ENCODE peak calls at places on chromosomes 6 and 20, in ten cellular contexts. A, J, I, M, X, Y, C, U, D and S are unnamed samples.

GRCh38 chr6:160421854-160422253 is 73.7 kb downstream of the SLC22A3 start:
- DNase-seq in A (peak), J (no peak), I (no peak), M (peak), X (peak), Y (peak), C (no peak), U (no peak), D (peak), S (no peak)

GRCh38 chr6:150596439-150596838 is 3.2 kb upstream of the PLEKHG1 start:
- DNase-seq in A (no peak), J (no peak), I (no peak), M (no peak), X (no peak), Y (no peak), C (peak), U (no peak), D (no peak), S (no peak)

GRCh38 chr20:37200926-37201826 is 21.8 kb upstream of the MROH8 start:
- DNase-seq in A (peak), J (no peak), I (no peak), M (no peak), X (no peak), Y (no peak), C (no peak), U (no peak), D (no peak), S (no peak)

GRCh38 chr20:41004561-41005360 is 23.9 kb upstream of the TOP1 start:
- DNase-seq in A (peak), J (no peak), I (peak), M (peak), X (peak), Y (no peak), C (no peak), U (peak), D (no peak), S (no peak)

GRCh38 chr20:49899551-49900383 is 15.6 kb downstream of the SPATA2 start:
- DNase-seq in A (no peak), J (no peak), I (no peak), M (no peak), X (peak), Y (no peak), C (no peak), U (no peak), D (no peak), S (no peak)

GRCh38 chr6:169117663-169118062 is 136.0 kb downstream of the THBS2 start:
- DNase-seq in A (no peak), J (no peak), I (no peak), M (no peak), X (no peak), Y (no peak), C (no peak), U (no peak), D (no peak), S (no peak)

GRCh38 chr20:57708694-57709673 is 831 bp downstream of the PMEPA1 start:
- DNase-seq in A (no peak), J (no peak), I (no peak), M (no peak), X (no peak), Y (peak), C (peak), U (peak), D (peak), S (no peak)

GRCh38 chr6:143569035-143569434 is 57.5 kb upstream of the FUCA2 start:
- DNase-seq in A (peak), J (no peak), I (no peak), M (peak), X (no peak), Y (peak), C (no peak), U (no peak), D (peak), S (no peak)

GRCh38 chr6:151230277-151230577 is 9.5 kb upstream of the AKAP12 start:
- DNase-seq in A (no peak), J (no peak), I (no peak), M (no peak), X (no peak), Y (no peak), C (no peak), U (no peak), D (no peak), S (no peak)

GRCh38 chr6:84575264-84575663 is 189.1 kb downstream of the TBX18 start:
- DNase-seq in A (peak), J (no peak), I (no peak), M (peak), X (no peak), Y (no peak), C (no peak), U (peak), D (peak), S (no peak)

GRCh38 chr20:21396045-21396893 is 1.1 kb downstream of the NKX2-4 start:
- DNase-seq in A (no peak), J (no peak), I (no peak), M (no peak), X (no peak), Y (no peak), C (no peak), U (no peak), D (no peak), S (no peak)

GRCh38 chr6:84871925-84872324 is 107.5 kb upstream of the TBX18 start:
- DNase-seq in A (no peak), J (no peak), I (no peak), M (no peak), X (no peak), Y (no peak), C (no peak), U (no peak), D (no peak), S (no peak)

GRCh38 chr6:71463061-71463460 is 174.4 kb downstream of the OGFRL1 start:
- DNase-seq in A (no peak), J (no peak), I (no peak), M (peak), X (no peak), Y (no peak), C (no peak), U (no peak), D (peak), S (no peak)

GRCh38 chr6:40779399-40779798 is 192.2 kb upstream of the LRFN2 start:
- DNase-seq in A (peak), J (no peak), I (no peak), M (peak), X (no peak), Y (no peak), C (no peak), U (no peak), D (peak), S (no peak)

GRCh38 chr6:56803594-56803993 is 151.3 kb upstream of the BEND6 start:
- DNase-seq in A (peak), J (no peak), I (no peak), M (peak), X (no peak), Y (no peak), C (no peak), U (peak), D (peak), S (no peak)

GRCh38 chr6:21531393-21531792 is 62.2 kb upstream of the SOX4 start:
- DNase-seq in A (no peak), J (no peak), I (no peak), M (no peak), X (no peak), Y (no peak), C (no peak), U (no peak), D (no peak), S (no peak)

GRCh38 chr6:7974932-7975763 is 64.6 kb upstream of the TXNDC5 start:
- DNase-seq in A (peak), J (no peak), I (peak), M (peak), X (peak), Y (peak), C (peak), U (no peak), D (peak), S (peak)

GRCh38 chr6:5552243-5552642 is 290.9 kb downstream of the FARS2 start:
- DNase-seq in A (peak), J (no peak), I (no peak), M (no peak), X (no peak), Y (no peak), C (no peak), U (no peak), D (no peak), S (no peak)

GRCh38 chr6:47787620-47788497 is 6.0 kb downstream of the OPN5 start:
- DNase-seq in A (peak), J (no peak), I (peak), M (peak), X (no peak), Y (peak), C (peak), U (peak), D (peak), S (peak)

GRCh38 chr6:36853325-36853724 is 14.1 kb upstream of the CPNE5 start:
- DNase-seq in A (peak), J (no peak), I (no peak), M (peak), X (peak), Y (no peak), C (no peak), U (peak), D (peak), S (peak)

GRCh38 chr20:33576432-33576883 is 85.7 kb upstream of the C20orf144 start:
- DNase-seq in A (no peak), J (no peak), I (peak), M (no peak), X (no peak), Y (no peak), C (no peak), U (no peak), D (no peak), S (no peak)

GRCh38 chr6:394641-395289 is 3.2 kb downstream of the IRF4 start:
- DNase-seq in A (no peak), J (no peak), I (no peak), M (no peak), X (no peak), Y (no peak), C (no peak), U (no peak), D (no peak), S (no peak)

GRCh38 chr20:23670361-23670760 is 18.5 kb downstream of the CST4 start:
- DNase-seq in A (no peak), J (no peak), I (no peak), M (no peak), X (no peak), Y (no peak), C (no peak), U (no peak), D (no peak), S (no peak)

GRCh38 chr20:45444050-45444449 is 25.5 kb upstream of the WFDC2 start:
- DNase-seq in A (no peak), J (no peak), I (no peak), M (no peak), X (no peak), Y (no peak), C (no peak), U (no peak), D (no peak), S (no peak)

GRCh38 chr20:57625181-57625958 is 5.1 kb upstream of the ZBP1 start:
- DNase-seq in A (no peak), J (no peak), I (no peak), M (no peak), X (no peak), Y (no peak), C (no peak), U (no peak), D (no peak), S (no peak)

GRCh38 chr20:57894096-57894495 is 184.3 kb upstream of the PMEPA1 start:
- DNase-seq in A (no peak), J (no peak), I (no peak), M (no peak), X (no peak), Y (no peak), C (no peak), U (no peak), D (no peak), S (no peak)

GRCh38 chr6:46652232-46652602 is 401 bp downstream of the CYP39A1 start:
- DNase-seq in A (no peak), J (no peak), I (no peak), M (no peak), X (no peak), Y (no peak), C (no peak), U (no peak), D (no peak), S (no peak)

GRCh38 chr20:63544958-63545516 is 2.5 kb downstream of the SRMS start:
- DNase-seq in A (no peak), J (no peak), I (peak), M (no peak), X (no peak), Y (no peak), C (peak), U (no peak), D (no peak), S (no peak)

GRCh38 chr6:7685276-7685675 is 40.6 kb upstream of the BMP6 start:
- DNase-seq in A (no peak), J (no peak), I (no peak), M (no peak), X (no peak), Y (no peak), C (no peak), U (no peak), D (no peak), S (no peak)

GRCh38 chr6:144753023-144753705 is 468.0 kb downstream of the UTRN start:
- DNase-seq in A (no peak), J (no peak), I (no peak), M (no peak), X (no peak), Y (no peak), C (no peak), U (no peak), D (no peak), S (no peak)

GRCh38 chr6:20117474-20117873 is 94.8 kb downstream of the MBOAT1 start:
- DNase-seq in A (no peak), J (no peak), I (no peak), M (peak), X (no peak), Y (no peak), C (no peak), U (no peak), D (no peak), S (no peak)

GRCh38 chr20:50029697-50030428 is 47.1 kb downstream of the SNAI1 start:
- DNase-seq in A (peak), J (no peak), I (peak), M (peak), X (peak), Y (peak), C (no peak), U (no peak), D (peak), S (peak)

GRCh38 chr6:105794263-105794662 is 291.9 kb upstream of the PRDM1 start:
- DNase-seq in A (no peak), J (no peak), I (peak), M (no peak), X (peak), Y (peak), C (peak), U (no peak), D (no peak), S (no peak)

GRCh38 chr6:122818866-122819265 is 29.8 kb downstream of the SMPDL3A start:
- DNase-seq in A (no peak), J (no peak), I (no peak), M (peak), X (no peak), Y (no peak), C (no peak), U (no peak), D (no peak), S (no peak)

GRCh38 chr20:15220778-15221565 is 883.6 kb upstream of the FLRT3 start:
- DNase-seq in A (peak), J (no peak), I (no peak), M (peak), X (no peak), Y (no peak), C (no peak), U (no peak), D (peak), S (no peak)

GRCh38 chr6:113820751-113821150 is 36.4 kb upstream of the MARCKS start:
- DNase-seq in A (peak), J (no peak), I (no peak), M (peak), X (no peak), Y (no peak), C (no peak), U (no peak), D (no peak), S (no peak)

GRCh38 chr20:49510562-49511117 is 28.2 kb upstream of the KCNB1 start:
- DNase-seq in A (peak), J (no peak), I (no peak), M (peak), X (peak), Y (peak), C (peak), U (no peak), D (peak), S (peak)

GRCh38 chr6:119267506-119267905 is 82.1 kb downstream of the MAN1A1 start:
- DNase-seq in A (no peak), J (no peak), I (no peak), M (no peak), X (no peak), Y (no peak), C (no peak), U (no peak), D (no peak), S (no peak)

DNA sequence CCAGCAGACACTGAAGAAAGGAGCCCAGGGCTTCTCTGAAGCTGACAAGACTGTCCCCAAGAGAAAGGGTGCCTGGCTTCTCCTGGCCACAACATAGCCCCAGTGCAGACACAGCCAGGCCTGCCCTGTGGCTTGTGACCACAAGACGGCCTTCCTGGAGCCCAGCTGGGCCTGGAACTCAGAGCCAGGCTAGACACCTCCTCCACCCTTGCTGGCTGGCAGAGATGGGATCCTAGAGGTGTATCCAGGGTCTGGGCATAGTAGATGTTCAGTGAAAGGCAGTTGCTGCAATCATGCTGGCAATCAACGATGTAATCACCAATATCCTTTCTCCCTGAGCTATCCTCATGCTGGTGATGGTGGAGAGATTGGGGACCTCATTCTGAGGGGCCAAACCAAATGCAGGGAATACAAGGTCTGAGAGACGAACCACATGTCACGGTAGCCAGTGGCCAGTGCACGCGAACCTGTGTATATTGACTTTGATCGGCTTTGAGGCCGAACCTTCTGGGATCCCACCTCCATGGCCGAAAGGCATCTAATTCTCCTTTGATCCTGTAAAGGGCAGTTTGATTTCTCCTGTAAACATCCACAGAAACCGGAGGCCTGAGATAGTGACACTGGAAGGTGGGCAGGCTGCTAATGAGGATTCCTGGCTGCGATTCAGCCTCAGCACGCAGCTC is 115.2 kb downstream of the PSMB1 start:
- DNase-seq in A (peak), J (no peak), I (no peak), M (peak), X (peak), Y (no peak), C (no peak), U (no peak), D (no peak), S (no peak)
- H3K4me3 ChIP-seq in A (no peak), J (peak), I (peak), M (no peak), X (peak), Y (peak), C (peak), U (peak), D (peak), S (peak)

GRCh38 chr6:51951924-51952323 is 135.5 kb downstream of the PKHD1 start:
- DNase-seq in A (no peak), J (no peak), I (no peak), M (no peak), X (no peak), Y (no peak), C (no peak), U (no peak), D (no peak), S (no peak)

GRCh38 chr6:51949451-51949850 is 138.0 kb downstream of the PKHD1 start:
- DNase-seq in A (no peak), J (no peak), I (no peak), M (no peak), X (no peak), Y (no peak), C (no peak), U (no peak), D (no peak), S (no peak)

GRCh38 chr6:51953246-51953645 is 134.2 kb downstream of the PKHD1 start:
- DNase-seq in A (no peak), J (no peak), I (no peak), M (no peak), X (no peak), Y (no peak), C (no peak), U (no peak), D (no peak), S (no peak)
- TF ChIP-seq CTCF in A (no peak), J (no peak), I (no peak), M (no peak), X (no peak), Y (no peak), C (no peak), U (no peak), D (no peak), S (no peak)

GRCh38 chr20:46773680-46774079 is 64.2 kb downstream of the SLC2A10 start:
- DNase-seq in A (no peak), J (no peak), I (no peak), M (no peak), X (no peak), Y (no peak), C (no peak), U (no peak), D (no peak), S (no peak)
- H3K4me3 ChIP-seq in A (no peak), J (no peak), I (no peak), M (no peak), X (no peak), Y (no peak), C (no peak), U (no peak), D (no peak), S (no peak)

DNA sequence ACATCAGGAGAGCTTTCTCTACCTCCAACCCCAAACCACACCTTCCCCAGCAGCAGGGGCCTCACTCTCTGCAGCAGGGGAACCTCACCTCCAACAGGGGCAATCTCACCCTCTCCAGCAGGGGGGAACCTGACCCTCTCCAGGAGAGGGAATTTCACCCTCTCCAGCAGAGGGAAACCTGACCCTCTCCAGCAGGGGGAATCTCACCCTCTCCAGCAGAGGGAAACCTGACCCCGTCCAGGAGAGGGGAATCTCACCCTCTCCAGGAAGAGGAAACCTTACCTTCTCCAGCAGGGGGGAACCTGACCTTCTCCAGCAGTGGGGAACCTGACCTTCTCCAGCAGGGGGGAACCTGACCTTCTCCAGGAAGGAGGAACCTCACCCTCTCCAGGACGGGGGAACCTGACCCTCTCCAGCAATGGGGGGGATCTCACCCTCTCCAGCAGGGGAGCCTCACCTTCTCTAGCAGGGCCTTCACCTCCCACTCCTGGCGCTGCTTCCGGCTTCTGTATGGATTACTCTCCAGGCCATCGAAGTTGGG is 3.1 kb downstream of the B3GALT4 start:
- DNase-seq in A (peak), J (no peak), I (no peak), M (peak), X (no peak), Y (no peak), C (no peak), U (peak), D (peak), S (no peak)
- TF ChIP-seq CTCF in A (peak), J (peak), I (peak), M (peak), X (peak), Y (peak), C (peak), U (peak), D (peak), S (peak)

DNA sequence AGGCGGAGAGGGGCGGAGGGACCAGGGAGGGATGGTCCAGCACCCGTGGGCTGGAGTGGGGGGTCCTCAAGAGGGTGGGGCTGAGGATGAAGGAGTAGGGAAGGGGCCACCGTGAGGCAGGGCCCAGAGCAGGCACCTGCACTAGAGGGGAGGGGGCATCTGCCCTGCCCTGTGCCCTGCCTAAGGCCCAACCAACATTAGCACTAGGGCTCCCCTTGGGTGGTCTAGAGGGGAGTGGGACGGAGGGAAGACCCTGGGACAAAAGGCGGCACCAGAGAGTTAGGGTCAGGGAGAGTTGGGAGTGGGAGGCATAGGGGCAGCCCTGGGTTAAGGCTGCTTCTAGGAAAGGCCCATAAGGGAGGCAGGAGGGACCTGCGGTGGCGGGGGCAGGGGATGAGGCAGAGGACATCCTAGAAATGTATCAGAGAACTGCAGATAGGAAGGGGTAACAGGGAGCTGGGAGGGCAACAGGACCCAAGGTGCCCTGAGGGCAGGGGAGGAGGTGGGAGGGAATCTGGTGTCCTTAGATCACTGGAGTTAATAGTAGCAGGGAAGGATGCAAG is 24.5 kb downstream of the HLA-F start:
- DNase-seq in A (no peak), J (no peak), I (no peak), M (no peak), X (no peak), Y (no peak), C (no peak), U (no peak), D (no peak), S (no peak)
- H3K4me3 ChIP-seq in A (peak), J (peak), I (peak), M (peak), X (peak), Y (peak), C (peak), U (peak), D (peak), S (peak)